ENCODE peak calls at places on chromosomes 5 and 9, in four cellular contexts. W is left ventricle myocardium inferior, X is cardiac muscle cell, C is kidney. D is an unnamed sample. For H3K4me1, the result is how much of the 10 kb centered on the place peaks cover.

GRCh38 chr9:36140086-36141084 is 3.9 kb downstream of the GLIPR2 start:
- DNase-seq in W (no peak), X (no peak), C (no peak), D (no peak)

GRCh38 chr9:36101916-36102741 is 34.4 kb upstream of the GLIPR2 start:
- DNase-seq in W (no peak), X (peak), C (no peak), D (no peak)

GRCh38 chr5:9545301-9545958 is 445 bp downstream of the SEMA5A start:
- DNase-seq in W (no peak), X (no peak), C (peak), D (no peak)

GRCh38 chr5:60184599-60184998 is 291.1 kb upstream of the PDE4D start:
- DNase-seq in W (no peak), X (no peak), C (no peak), D (no peak)

GRCh38 chr9:114086009-114086408 is 7.9 kb upstream of the AMBP start:
- DNase-seq in W (no peak), X (no peak), C (peak), D (no peak)

GRCh38 chr5:1438871-1439270 is 6.4 kb downstream of the SLC6A3 start:
- DNase-seq in W (no peak), X (no peak), C (no peak), D (peak)

GRCh38 chr9:87863882-87864465 is 18.7 kb upstream of the SPATA31E1 start:
- DNase-seq in W (no peak), X (no peak), C (no peak), D (no peak)

GRCh38 chr5:1901081-1901480 is 18.4 kb upstream of the IRX4 start:
- DNase-seq in W (no peak), X (no peak), C (no peak), D (no peak)

GRCh38 chr9:33137781-33138264 is 29.3 kb downstream of the B4GALT1 start:
- DNase-seq in W (no peak), X (no peak), C (no peak), D (peak)

GRCh38 chr9:26888271-26888670 is 4.3 kb downstream of the CAAP1 start:
- DNase-seq in W (no peak), X (no peak), C (no peak), D (no peak)

GRCh38 chr9:109305801-109306200 is 15.1 kb downstream of the EPB41L4B start:
- DNase-seq in W (no peak), X (no peak), C (no peak), D (no peak)

GRCh38 chr9:35367451-35367850 is 122.5 kb upstream of the RUSC2 start:
- DNase-seq in W (no peak), X (peak), C (no peak), D (no peak)

GRCh38 chr9:81976351-81976750 is 12.2 kb upstream of the SPATA31D1 start:
- DNase-seq in W (no peak), X (no peak), C (no peak), D (no peak)

GRCh38 chr5:111530298-111530740 is 18.0 kb upstream of the STARD4 start:
- DNase-seq in W (peak), X (peak), C (peak), D (peak)

GRCh38 chr9:83708515-83709158 is 879 bp upstream of the UBQLN1 start:
- DNase-seq in W (peak), X (peak), C (peak), D (peak)

GRCh38 chr5:72121753-72122445 is 14.6 kb downstream of the MAP1B start:
- DNase-seq in W (no peak), X (no peak), C (no peak), D (no peak)

GRCh38 chr5:160348080-160348479 is 22.3 kb downstream of the C1QTNF2 start:
- DNase-seq in W (no peak), X (no peak), C (no peak), D (no peak)

GRCh38 chr5:22699319-22699718 is 153.8 kb downstream of the CDH12 start:
- DNase-seq in W (no peak), X (no peak), C (no peak), D (no peak)
- TF ChIP-seq CTCF in W (no peak), X (no peak), C (no peak), D (no peak)

GRCh38 chr9:134326754-134327526 is 685 bp downstream of the RXRA start:
- DNase-seq in W (peak), X (peak), C (peak), D (peak)

GRCh38 chr9:134329576-134329855 is 3.3 kb downstream of the RXRA start:
- DNase-seq in W (peak), X (no peak), C (no peak), D (no peak)

GRCh38 chr9:134327671-134328231 is 1.5 kb downstream of the RXRA start:
- DNase-seq in W (peak), X (no peak), C (peak), D (no peak)

GRCh38 chr9:134328841-134329575 is 2.8 kb downstream of the RXRA start:
- DNase-seq in W (peak), X (peak), C (peak), D (peak)

DNA sequence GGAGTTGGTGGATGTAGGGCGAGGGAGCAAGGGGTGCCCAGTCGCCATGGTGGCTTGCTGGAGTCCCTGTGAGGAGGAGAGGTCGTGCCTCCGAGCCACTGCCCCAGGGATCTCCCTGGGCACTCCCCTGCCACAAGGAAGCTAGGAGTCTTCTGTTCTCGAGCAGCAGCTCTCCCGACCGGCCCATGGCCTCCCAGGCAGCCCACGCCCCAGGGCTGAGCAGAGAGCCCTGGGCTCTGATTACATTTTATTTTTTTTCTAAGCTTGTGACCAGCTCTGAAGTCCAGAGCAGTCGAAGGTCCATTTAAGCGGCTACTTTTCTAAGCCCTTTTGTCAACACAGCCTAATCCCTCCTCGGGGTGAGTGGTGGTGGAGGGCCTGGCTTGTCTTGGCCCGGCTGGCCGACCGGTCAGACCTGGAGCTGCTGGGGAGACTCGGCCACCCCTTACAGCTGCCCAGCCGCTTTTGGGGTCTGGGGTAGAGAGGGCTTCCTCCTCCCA is 2.1 kb downstream of the RXRA start:
- DNase-seq in W (peak), X (no peak), C (peak), D (no peak)
- H3K4me1 ChIP-seq in W (half or more), X (half or more), C (half or more), D (under half)

GRCh38 chr9:137881591-137882505 is 4.3 kb downstream of the CACNA1B start:
- DNase-seq in W (no peak), X (no peak), C (no peak), D (no peak)
- H3K27ac ChIP-seq in W (no peak), X (no peak), C (no peak), D (no peak)

GRCh38 chr5:78640622-78641021 is 8.0 kb downstream of the LHFPL2 start:
- DNase-seq in W (no peak), X (no peak), C (no peak), D (no peak)
- TF ChIP-seq CTCF in W (no peak), X (no peak), C (no peak), D (no peak)

GRCh38 chr9:115104908-115105307 is 13.0 kb downstream of the TNC start:
- DNase-seq in W (no peak), X (no peak), C (no peak), D (no peak)

GRCh38 chr9:115106001-115106400 is 12.0 kb downstream of the TNC start:
- DNase-seq in W (no peak), X (no peak), C (no peak), D (no peak)

GRCh38 chr9:115103746-115104477 is 14.0 kb downstream of the TNC start:
- DNase-seq in W (no peak), X (no peak), C (no peak), D (no peak)

GRCh38 chr9:115107701-115108100 is 10.3 kb downstream of the TNC start:
- DNase-seq in W (no peak), X (no peak), C (no peak), D (no peak)

DNA sequence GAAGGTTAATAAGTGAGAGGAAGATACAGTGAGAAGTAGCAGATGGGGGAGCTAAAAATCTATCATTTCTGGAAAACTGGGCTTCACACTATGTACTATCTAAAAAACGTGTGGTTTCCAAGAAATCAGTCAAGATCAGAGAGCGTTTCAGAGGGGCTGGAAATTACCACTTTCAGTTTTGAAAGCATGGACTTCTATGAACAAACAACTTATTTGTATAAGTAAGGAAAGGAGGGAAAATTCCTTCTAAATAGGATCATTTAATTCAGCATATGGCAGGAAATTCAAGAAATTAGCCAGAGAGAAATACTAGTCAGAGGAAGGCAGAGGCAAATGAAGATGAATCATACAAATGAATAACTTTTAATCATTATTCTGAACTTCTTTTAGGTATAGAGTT is 11.3 kb downstream of the TNC start:
- DNase-seq in W (no peak), X (no peak), C (no peak), D (no peak)
- H3K4me1 ChIP-seq in W (under half), X (under half), C (under half), D (under half)

DNA sequence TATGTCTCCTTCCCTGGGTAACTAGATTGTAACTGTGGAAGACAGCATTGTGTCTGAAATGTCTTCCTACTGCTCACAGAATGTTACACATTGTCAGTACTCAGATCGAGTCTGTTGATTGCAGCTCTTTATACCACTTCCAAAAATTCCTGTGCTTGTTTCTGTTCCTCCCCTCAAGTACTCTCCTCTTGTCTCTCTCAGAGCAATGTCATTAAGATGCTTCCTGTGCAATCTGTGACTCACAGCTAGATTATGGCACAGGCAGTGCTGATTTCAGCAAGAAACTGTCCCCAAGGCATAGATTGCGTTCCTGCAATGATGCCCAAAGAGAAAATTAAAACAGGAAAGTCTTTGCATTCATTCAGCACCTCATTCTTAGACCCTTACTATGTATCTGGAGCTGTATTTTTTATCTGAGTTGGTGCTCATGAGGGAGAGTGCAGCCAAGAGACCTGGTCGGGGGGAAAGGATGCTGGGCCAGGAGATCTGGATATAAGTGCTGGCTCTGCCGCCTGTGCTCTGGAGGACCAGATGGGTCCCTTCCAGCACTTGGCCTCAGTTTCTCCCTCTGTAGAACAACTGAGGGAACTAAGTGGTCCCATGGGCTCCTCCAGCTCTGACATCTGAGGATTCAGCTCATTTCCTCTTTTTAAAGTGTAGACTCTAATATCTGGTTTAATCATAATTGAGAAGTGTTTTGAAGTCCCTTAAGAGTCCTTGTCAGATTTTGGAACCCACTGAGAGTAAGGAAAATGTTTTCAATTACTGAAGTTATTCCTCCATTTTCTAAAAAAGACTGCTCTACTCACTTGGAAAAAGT is 40.8 kb upstream of the GNPDA1 start:
- DNase-seq in W (no peak), X (peak), C (no peak), D (no peak)
- H3K27ac ChIP-seq in W (peak), X (peak), C (no peak), D (peak)